ENCODE peak calls at places on chromosomes 16 and 17, in eight cellular contexts. C is cardiac muscle cell, U is NCI-H446, O is neural crest cell, J is B cell, N is OCI-LY7, E is amygdala, S is hepatocyte. R is an unnamed sample.

GRCh38 chr17:81398170-81398854 is 3.1 kb downstream of the BAHCC1 start:
- DNase-seq in N (no peak), C (peak; percentile 55), O (no peak), J (no peak), E (peak; percentile 42), U (no peak), S (peak; percentile 76), R (no peak)

GRCh38 chr17:64661731-64661980 is 451 bp downstream of the SMURF2 start:
- DNase-seq in N (no peak), O (no peak), C (no peak), U (no peak), S (no peak), E (no peak), J (no peak), R (no peak)

GRCh38 chr17:77466140-77466539 is 325.4 kb downstream of the SEC14L1 start:
- DNase-seq in E (no peak), C (peak; percentile 61), U (no peak), S (no peak), J (no peak), O (peak; percentile 68), N (no peak), R (no peak)

GRCh38 chr17:41784207-41784744 is 2.2 kb downstream of the JUP start:
- DNase-seq in O (no peak), E (no peak), U (no peak), S (peak; percentile 68), N (no peak), C (peak; percentile 64), J (no peak), R (no peak)

GRCh38 chr17:76273435-76273921 is 8.3 kb downstream of the UBALD2 start:
- DNase-seq in U (no peak), O (no peak), E (no peak), N (no peak), J (no peak), C (no peak), S (no peak), R (no peak)

GRCh38 chr17:62601438-62601837 is 26.0 kb upstream of the MRC2 start:
- DNase-seq in J (no peak), E (no peak), U (no peak), S (no peak), O (no peak), N (no peak), C (no peak), R (no peak)

GRCh38 chr16:13231365-13231764 is 330.0 kb downstream of the SHISA9 start:
- DNase-seq in S (no peak), N (no peak), J (no peak), O (no peak), E (no peak), U (no peak), C (no peak), R (no peak)

GRCh38 chr17:43578699-43579569 is 32.8 kb upstream of the ETV4 start:
- DNase-seq in J (peak; percentile 78), C (no peak), E (no peak), N (peak; percentile 65), U (no peak), S (peak; percentile 67), O (no peak), R (no peak)

GRCh38 chr16:3651461-3652372 is 2.8 kb upstream of the DNASE1 start:
- DNase-seq in S (no peak), N (no peak), C (no peak), O (no peak), E (no peak), J (no peak), U (peak; percentile 22), R (no peak)

GRCh38 chr16:85238233-85238647 is 126.0 kb upstream of the CIBAR2 start:
- DNase-seq in S (peak; percentile 90), O (no peak), U (peak; percentile 90), J (no peak), C (peak; percentile 45), N (no peak), E (no peak), R (peak; percentile 63)

GRCh38 chr16:84673203-84673535 is 24.9 kb downstream of the KLHL36 start:
- DNase-seq in O (no peak), S (no peak), J (no peak), N (no peak), U (no peak), C (no peak), E (no peak), R (no peak)

GRCh38 chr17:63419949-63420867 is 25.9 kb downstream of the CYB561 start:
- DNase-seq in S (no peak), J (no peak), C (no peak), O (no peak), E (no peak), U (no peak), N (no peak), R (no peak)

GRCh38 chr16:65254144-65254543 is 132.3 kb upstream of the CDH11 start:
- DNase-seq in O (no peak), S (no peak), N (no peak), E (no peak), U (no peak), C (no peak), J (no peak), R (no peak)

GRCh38 chr16:7331997-7332396 is 648 bp upstream of the RBFOX1 start:
- DNase-seq in O (no peak), J (no peak), U (no peak), N (no peak), E (no peak), C (no peak), S (no peak), R (no peak)

GRCh38 chr16:10297341-10298006 is 88.4 kb upstream of the ATF7IP2 start:
- DNase-seq in O (no peak), J (peak; percentile 83), U (no peak), S (no peak), N (peak; percentile 89), E (peak; percentile 0), C (no peak), R (no peak)

GRCh38 chr17:57834146-57834741 is 15.6 kb downstream of the MRPS23 start:
- DNase-seq in J (no peak), C (no peak), N (no peak), U (peak; percentile 21), S (no peak), E (no peak), O (no peak), R (no peak)

R was measured in posterior cingulate gyrus.